ENCODE peak calls at places on chromosome 9, in seven cellular contexts. One of them, this sample, is unnamed.

GRCh38 chr9:36642817-36643216 is 70.1 kb downstream of the MELK start:
- DNase-seq in fibroblast of lung: no peak
- DNase-seq in fibroblast of villous mesenchyme: no peak
- DNase-seq in epithelial cell of proximal tubule: no peak
- DNase-seq in brain microvascular endothelial cell: no peak
- DNase-seq in fibroblast of mammary gland: no peak
- DNase-seq in adrenal gland: no peak
- DNase-seq in this sample: no peak

GRCh38 chr9:18437315-18438200 is 36.4 kb upstream of the ADAMTSL1 start:
- DNase-seq in fibroblast of lung: peak; percentile 47
- DNase-seq in fibroblast of villous mesenchyme: peak; percentile 57
- DNase-seq in epithelial cell of proximal tubule: no peak
- DNase-seq in brain microvascular endothelial cell: peak; percentile 49
- DNase-seq in fibroblast of mammary gland: peak; percentile 27
- DNase-seq in adrenal gland: peak; percentile 83
- DNase-seq in this sample: peak; percentile 67

GRCh38 chr9:72150653-72151052 is 1.4 kb downstream of the GDA start:
- DNase-seq in fibroblast of lung: no peak
- DNase-seq in fibroblast of villous mesenchyme: no peak
- DNase-seq in epithelial cell of proximal tubule: no peak
- DNase-seq in brain microvascular endothelial cell: no peak
- DNase-seq in fibroblast of mammary gland: no peak
- DNase-seq in adrenal gland: no peak
- DNase-seq in this sample: no peak

GRCh38 chr9:133959171-133959570 is 33.0 kb downstream of the VAV2 start:
- DNase-seq in fibroblast of lung: no peak
- DNase-seq in fibroblast of villous mesenchyme: no peak
- DNase-seq in epithelial cell of proximal tubule: no peak
- DNase-seq in brain microvascular endothelial cell: no peak
- DNase-seq in fibroblast of mammary gland: no peak
- DNase-seq in adrenal gland: no peak
- DNase-seq in this sample: no peak

GRCh38 chr9:29514336-29514735 is 1941.1 kb upstream of the C9orf72 start:
- DNase-seq in fibroblast of lung: no peak
- DNase-seq in fibroblast of villous mesenchyme: no peak
- DNase-seq in epithelial cell of proximal tubule: no peak
- DNase-seq in brain microvascular endothelial cell: no peak
- DNase-seq in fibroblast of mammary gland: peak; percentile 7
- DNase-seq in adrenal gland: no peak
- DNase-seq in this sample: no peak

GRCh38 chr9:21750021-21750735 is 52.3 kb upstream of the MTAP start:
- DNase-seq in fibroblast of lung: peak; percentile 33
- DNase-seq in fibroblast of villous mesenchyme: no peak
- DNase-seq in epithelial cell of proximal tubule: no peak
- DNase-seq in brain microvascular endothelial cell: peak; percentile 22
- DNase-seq in fibroblast of mammary gland: peak; percentile 70
- DNase-seq in adrenal gland: no peak
- DNase-seq in this sample: peak; percentile 67

GRCh38 chr9:14618851-14619250 is 74.4 kb downstream of the ZDHHC21 start:
- DNase-seq in fibroblast of lung: no peak
- DNase-seq in fibroblast of villous mesenchyme: no peak
- DNase-seq in epithelial cell of proximal tubule: no peak
- DNase-seq in brain microvascular endothelial cell: no peak
- DNase-seq in fibroblast of mammary gland: no peak
- DNase-seq in adrenal gland: no peak
- DNase-seq in this sample: no peak

GRCh38 chr9:96497117-96497399 is 47.1 kb downstream of the HABP4 start:
- DNase-seq in fibroblast of lung: no peak
- DNase-seq in fibroblast of villous mesenchyme: no peak
- DNase-seq in epithelial cell of proximal tubule: no peak
- DNase-seq in brain microvascular endothelial cell: no peak
- DNase-seq in fibroblast of mammary gland: no peak
- DNase-seq in adrenal gland: no peak
- DNase-seq in this sample: no peak

GRCh38 chr9:109799792-109800191 is 19.8 kb downstream of the PALM2AKAP2 start:
- DNase-seq in fibroblast of lung: peak; percentile 72
- DNase-seq in fibroblast of villous mesenchyme: peak; percentile 60
- DNase-seq in epithelial cell of proximal tubule: no peak
- DNase-seq in brain microvascular endothelial cell: peak; percentile 75
- DNase-seq in fibroblast of mammary gland: peak; percentile 72
- DNase-seq in adrenal gland: no peak
- DNase-seq in this sample: peak; percentile 70

GRCh38 chr9:114050226-114050568 is 27.9 kb downstream of the AMBP start:
- DNase-seq in fibroblast of lung: no peak
- DNase-seq in fibroblast of villous mesenchyme: no peak
- DNase-seq in epithelial cell of proximal tubule: no peak
- DNase-seq in brain microvascular endothelial cell: no peak
- DNase-seq in fibroblast of mammary gland: no peak
- DNase-seq in adrenal gland: no peak
- DNase-seq in this sample: no peak

GRCh38 chr9:126347911-126348760 is 21.5 kb downstream of the MVB12B start:
- DNase-seq in fibroblast of lung: no peak
- DNase-seq in fibroblast of villous mesenchyme: no peak
- DNase-seq in epithelial cell of proximal tubule: no peak
- DNase-seq in brain microvascular endothelial cell: no peak
- DNase-seq in fibroblast of mammary gland: no peak
- DNase-seq in adrenal gland: no peak
- DNase-seq in this sample: no peak

GRCh38 chr9:99167120-99167519 is 54.6 kb downstream of the ALG2 start:
- DNase-seq in fibroblast of lung: no peak
- DNase-seq in fibroblast of villous mesenchyme: no peak
- DNase-seq in epithelial cell of proximal tubule: no peak
- DNase-seq in brain microvascular endothelial cell: no peak
- DNase-seq in fibroblast of mammary gland: no peak
- DNase-seq in adrenal gland: no peak
- DNase-seq in this sample: no peak

GRCh38 chr9:101727621-101728524 is 10.6 kb downstream of the GRIN3A start:
- DNase-seq in fibroblast of lung: peak; percentile 6
- DNase-seq in fibroblast of villous mesenchyme: peak; percentile 3
- DNase-seq in epithelial cell of proximal tubule: no peak
- DNase-seq in brain microvascular endothelial cell: peak; percentile 26
- DNase-seq in fibroblast of mammary gland: peak; percentile 24
- DNase-seq in adrenal gland: no peak
- DNase-seq in this sample: peak; percentile 9

GRCh38 chr9:31542384-31543055 is 841.9 kb upstream of the ACO1 start:
- DNase-seq in fibroblast of lung: peak; percentile 81
- DNase-seq in fibroblast of villous mesenchyme: peak; percentile 88
- DNase-seq in epithelial cell of proximal tubule: peak; percentile 51
- DNase-seq in brain microvascular endothelial cell: peak; percentile 80
- DNase-seq in fibroblast of mammary gland: peak; percentile 45
- DNase-seq in adrenal gland: peak; percentile 72
- DNase-seq in this sample: peak; percentile 82

GRCh38 chr9:693460-694390 is 147.8 kb upstream of the DMRT1 start:
- DNase-seq in fibroblast of lung: peak; percentile 90
- DNase-seq in fibroblast of villous mesenchyme: peak; percentile 89
- DNase-seq in epithelial cell of proximal tubule: no peak
- DNase-seq in brain microvascular endothelial cell: peak; percentile 66
- DNase-seq in fibroblast of mammary gland: peak; percentile 83
- DNase-seq in adrenal gland: peak; percentile 77
- DNase-seq in this sample: peak; percentile 63

GRCh38 chr9:136511670-136512592 is 29.1 kb upstream of the SEC16A start:
- DNase-seq in fibroblast of lung: no peak
- DNase-seq in fibroblast of villous mesenchyme: no peak
- DNase-seq in epithelial cell of proximal tubule: no peak
- DNase-seq in brain microvascular endothelial cell: no peak
- DNase-seq in fibroblast of mammary gland: no peak
- DNase-seq in adrenal gland: peak; percentile 86
- DNase-seq in this sample: no peak
- H3K4me3 ChIP-seq in fibroblast of lung: no peak overlapping the region
- H3K4me3 ChIP-seq in fibroblast of villous mesenchyme: no peak overlapping the region
- H3K4me3 ChIP-seq in epithelial cell of proximal tubule: no peak overlapping the region
- H3K4me3 ChIP-seq in brain microvascular endothelial cell: no peak overlapping the region
- H3K4me3 ChIP-seq in fibroblast of mammary gland: no peak overlapping the region
- H3K4me3 ChIP-seq in adrenal gland: no peak overlapping the region
- H3K4me3 ChIP-seq in this sample: no peak overlapping the region

GRCh38 chr9:89458768-89459496 is 39.0 kb downstream of the SEMA4D start:
- DNase-seq in fibroblast of lung: no peak
- DNase-seq in fibroblast of villous mesenchyme: no peak
- DNase-seq in epithelial cell of proximal tubule: no peak
- DNase-seq in brain microvascular endothelial cell: no peak
- DNase-seq in fibroblast of mammary gland: no peak
- DNase-seq in adrenal gland: no peak
- DNase-seq in this sample: no peak
- TF ChIP-seq CTCF in fibroblast of lung: no peak
- TF ChIP-seq CTCF in fibroblast of villous mesenchyme: no peak
- TF ChIP-seq CTCF in epithelial cell of proximal tubule: no peak
- TF ChIP-seq CTCF in brain microvascular endothelial cell: no peak
- TF ChIP-seq CTCF in fibroblast of mammary gland: no peak
- TF ChIP-seq CTCF in adrenal gland: no peak
- TF ChIP-seq CTCF in this sample: no peak

GRCh38 chr9:5512658-5513452 is 2.5 kb downstream of the PDCD1LG2 start:
- DNase-seq in fibroblast of lung: no peak
- DNase-seq in fibroblast of villous mesenchyme: no peak
- DNase-seq in epithelial cell of proximal tubule: no peak
- DNase-seq in brain microvascular endothelial cell: no peak
- DNase-seq in fibroblast of mammary gland: no peak
- DNase-seq in adrenal gland: no peak
- DNase-seq in this sample: no peak
- H3K4me3 ChIP-seq in fibroblast of lung: no peak overlapping the region
- H3K4me3 ChIP-seq in fibroblast of villous mesenchyme: no peak overlapping the region
- H3K4me3 ChIP-seq in epithelial cell of proximal tubule: no peak overlapping the region
- H3K4me3 ChIP-seq in brain microvascular endothelial cell: no peak overlapping the region
- H3K4me3 ChIP-seq in fibroblast of mammary gland: no peak overlapping the region
- H3K4me3 ChIP-seq in adrenal gland: no peak overlapping the region
- H3K4me3 ChIP-seq in this sample: no peak overlapping the region

GRCh38 chr9:27787941-27788340 is 214.7 kb upstream of the C9orf72 start:
- DNase-seq in fibroblast of lung: no peak
- DNase-seq in fibroblast of villous mesenchyme: peak; percentile 6
- DNase-seq in epithelial cell of proximal tubule: no peak
- DNase-seq in brain microvascular endothelial cell: peak; percentile 31
- DNase-seq in fibroblast of mammary gland: no peak
- DNase-seq in adrenal gland: no peak
- DNase-seq in this sample: no peak
- TF ChIP-seq CTCF in fibroblast of lung: no peak
- TF ChIP-seq CTCF in fibroblast of villous mesenchyme: peak; percentile 24
- TF ChIP-seq CTCF in epithelial cell of proximal tubule: peak; percentile 33
- TF ChIP-seq CTCF in brain microvascular endothelial cell: peak; percentile 64
- TF ChIP-seq CTCF in fibroblast of mammary gland: no peak
- TF ChIP-seq CTCF in adrenal gland: no peak
- TF ChIP-seq CTCF in this sample: no peak

DNA sequence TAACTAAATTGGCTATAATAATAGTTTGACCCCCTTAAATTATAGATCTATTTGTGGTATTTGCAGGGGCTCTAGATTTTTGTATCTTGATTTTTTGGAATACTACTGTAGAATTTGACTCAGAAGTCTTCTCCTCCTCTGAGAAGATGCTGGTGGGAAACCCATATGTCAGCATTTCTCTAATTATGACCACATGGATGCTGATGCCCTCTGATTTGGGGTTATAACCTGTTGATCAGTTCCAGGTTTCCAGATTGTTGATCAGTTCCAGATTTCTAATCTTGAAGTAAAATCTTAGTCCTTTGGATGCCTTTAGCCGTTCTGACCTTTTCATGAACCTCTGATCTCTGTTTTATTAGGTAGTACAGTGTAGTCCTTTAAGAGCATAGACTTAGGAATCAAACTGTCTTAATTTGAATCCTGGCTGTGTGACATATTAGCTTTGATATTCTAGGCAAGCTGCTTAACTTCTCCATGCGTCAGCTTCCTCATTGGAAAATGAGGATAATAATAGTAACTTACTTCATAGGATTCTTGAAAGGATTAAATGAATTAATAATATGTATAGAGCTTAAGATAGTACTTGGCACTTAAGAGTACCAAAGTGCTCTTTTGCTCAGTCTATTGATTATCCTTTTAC is 8.1 kb downstream of the FSD1L start:
- DNase-seq in fibroblast of lung: no peak
- DNase-seq in fibroblast of villous mesenchyme: no peak
- DNase-seq in epithelial cell of proximal tubule: no peak
- DNase-seq in brain microvascular endothelial cell: no peak
- DNase-seq in fibroblast of mammary gland: peak; percentile 44
- DNase-seq in adrenal gland: no peak
- DNase-seq in this sample: no peak
- H3K4me3 ChIP-seq in fibroblast of lung: no peak overlapping the region
- H3K4me3 ChIP-seq in fibroblast of villous mesenchyme: no peak overlapping the region
- H3K4me3 ChIP-seq in epithelial cell of proximal tubule: no peak overlapping the region
- H3K4me3 ChIP-seq in brain microvascular endothelial cell: no peak overlapping the region
- H3K4me3 ChIP-seq in fibroblast of mammary gland: no peak overlapping the region
- H3K4me3 ChIP-seq in adrenal gland: no peak overlapping the region
- H3K4me3 ChIP-seq in this sample: no peak overlapping the region

GRCh38 chr9:115276621-115277020 is 158.7 kb upstream of the TNC start:
- DNase-seq in fibroblast of lung: no peak
- DNase-seq in fibroblast of villous mesenchyme: no peak
- DNase-seq in epithelial cell of proximal tubule: no peak
- DNase-seq in brain microvascular endothelial cell: peak; percentile 31
- DNase-seq in fibroblast of mammary gland: peak; percentile 64
- DNase-seq in adrenal gland: no peak
- DNase-seq in this sample: no peak

GRCh38 chr9:115278241-115279035 is 160.5 kb upstream of the TNC start:
- DNase-seq in fibroblast of lung: no peak
- DNase-seq in fibroblast of villous mesenchyme: no peak
- DNase-seq in epithelial cell of proximal tubule: no peak
- DNase-seq in brain microvascular endothelial cell: no peak
- DNase-seq in fibroblast of mammary gland: no peak
- DNase-seq in adrenal gland: no peak
- DNase-seq in this sample: no peak

GRCh38 chr9:115275753-115276152 is 157.8 kb upstream of the TNC start:
- DNase-seq in fibroblast of lung: no peak
- DNase-seq in fibroblast of villous mesenchyme: no peak
- DNase-seq in epithelial cell of proximal tubule: no peak
- DNase-seq in brain microvascular endothelial cell: no peak
- DNase-seq in fibroblast of mammary gland: no peak
- DNase-seq in adrenal gland: no peak
- DNase-seq in this sample: no peak
- TF ChIP-seq CTCF in fibroblast of lung: no peak
- TF ChIP-seq CTCF in fibroblast of villous mesenchyme: no peak
- TF ChIP-seq CTCF in epithelial cell of proximal tubule: no peak
- TF ChIP-seq CTCF in brain microvascular endothelial cell: no peak
- TF ChIP-seq CTCF in fibroblast of mammary gland: no peak
- TF ChIP-seq CTCF in adrenal gland: no peak
- TF ChIP-seq CTCF in this sample: no peak

GRCh38 chr9:135085830-135086546 is 1.5 kb upstream of the OLFM1 start:
- DNase-seq in fibroblast of lung: peak; percentile 52
- DNase-seq in fibroblast of villous mesenchyme: peak; percentile 57
- DNase-seq in epithelial cell of proximal tubule: peak; percentile 2
- DNase-seq in brain microvascular endothelial cell: peak; percentile 52
- DNase-seq in fibroblast of mammary gland: peak; percentile 59
- DNase-seq in adrenal gland: peak; percentile 95
- DNase-seq in this sample: peak; percentile 56
- H3K4me3 ChIP-seq in fibroblast of lung: no peak overlapping the region
- H3K4me3 ChIP-seq in fibroblast of villous mesenchyme: no peak overlapping the region
- H3K4me3 ChIP-seq in epithelial cell of proximal tubule: no peak overlapping the region
- H3K4me3 ChIP-seq in brain microvascular endothelial cell: no peak overlapping the region
- H3K4me3 ChIP-seq in fibroblast of mammary gland: no peak overlapping the region
- H3K4me3 ChIP-seq in adrenal gland: no peak overlapping the region
- H3K4me3 ChIP-seq in this sample: peak overlapping the region; percentile 8

GRCh38 chr9:129887210-129888084 is 52.2 kb downstream of the USP20 start:
- DNase-seq in fibroblast of lung: peak; percentile 58
- DNase-seq in fibroblast of villous mesenchyme: peak; percentile 64
- DNase-seq in epithelial cell of proximal tubule: no peak
- DNase-seq in brain microvascular endothelial cell: peak; percentile 73
- DNase-seq in fibroblast of mammary gland: peak; percentile 54
- DNase-seq in adrenal gland: no peak
- DNase-seq in this sample: peak; percentile 26
- TF ChIP-seq CTCF in fibroblast of lung: peak; percentile 17
- TF ChIP-seq CTCF in fibroblast of villous mesenchyme: peak; percentile 14
- TF ChIP-seq CTCF in epithelial cell of proximal tubule: no peak
- TF ChIP-seq CTCF in brain microvascular endothelial cell: peak; percentile 66
- TF ChIP-seq CTCF in fibroblast of mammary gland: peak; percentile 29
- TF ChIP-seq CTCF in adrenal gland: no peak
- TF ChIP-seq CTCF in this sample: no peak

GRCh38 chr9:117744390-117744789 is 40.2 kb downstream of the TLR4 start:
- DNase-seq in fibroblast of lung: no peak
- DNase-seq in fibroblast of villous mesenchyme: no peak
- DNase-seq in epithelial cell of proximal tubule: no peak
- DNase-seq in brain microvascular endothelial cell: no peak
- DNase-seq in fibroblast of mammary gland: no peak
- DNase-seq in adrenal gland: no peak
- DNase-seq in this sample: no peak
- H3K4me3 ChIP-seq in fibroblast of lung: no peak overlapping the region
- H3K4me3 ChIP-seq in fibroblast of villous mesenchyme: no peak overlapping the region
- H3K4me3 ChIP-seq in epithelial cell of proximal tubule: no peak overlapping the region
- H3K4me3 ChIP-seq in brain microvascular endothelial cell: peak overlapping the region; percentile 57
- H3K4me3 ChIP-seq in fibroblast of mammary gland: no peak overlapping the region
- H3K4me3 ChIP-seq in adrenal gland: no peak overlapping the region
- H3K4me3 ChIP-seq in this sample: no peak overlapping the region